ENCODE peak calls at places on chromosome 2, in eight cellular contexts. One of them, this sample, is unnamed.
A peak's percentile ranks its signal among the peaks of the same experiment; 100 is the strongest.

GRCh38 chr2:114545052-114545451 is 102.6 kb downstream of the DPP10 start:
- DNase-seq in left ventricle myocardium inferior: no peak
- DNase-seq in ovary: no peak
- DNase-seq in heart right ventricle: no peak
- DNase-seq in IMR-90: no peak
- DNase-seq in uterus: no peak
- DNase-seq in tibial artery: no peak
- DNase-seq in CD8-positive, alpha-beta T cell: no peak
- DNase-seq in this sample: no peak

GRCh38 chr2:45024600-45025291 is 15.5 kb upstream of the SIX2 start:
- DNase-seq in left ventricle myocardium inferior: no peak
- DNase-seq in ovary: no peak
- DNase-seq in heart right ventricle: no peak
- DNase-seq in IMR-90: peak; percentile 53
- DNase-seq in uterus: no peak
- DNase-seq in tibial artery: peak; percentile 40
- DNase-seq in CD8-positive, alpha-beta T cell: no peak
- DNase-seq in this sample: peak; percentile 93

GRCh38 chr2:27765621-27766286 is 5.8 kb upstream of the MRPL33 start:
- DNase-seq in left ventricle myocardium inferior: peak; percentile 47
- DNase-seq in ovary: peak; percentile 75
- DNase-seq in heart right ventricle: peak; percentile 39
- DNase-seq in IMR-90: no peak
- DNase-seq in uterus: peak; percentile 43
- DNase-seq in tibial artery: peak; percentile 38
- DNase-seq in CD8-positive, alpha-beta T cell: peak; percentile 31
- DNase-seq in this sample: no peak

GRCh38 chr2:70777450-70777849 is 9.4 kb upstream of the ADD2 start:
- DNase-seq in left ventricle myocardium inferior: no peak
- DNase-seq in ovary: no peak
- DNase-seq in heart right ventricle: no peak
- DNase-seq in IMR-90: no peak
- DNase-seq in uterus: no peak
- DNase-seq in tibial artery: no peak
- DNase-seq in CD8-positive, alpha-beta T cell: no peak
- DNase-seq in this sample: no peak

GRCh38 chr2:263774-264492 is at the start of gene SH3YL1:
- DNase-seq in left ventricle myocardium inferior: no peak
- DNase-seq in ovary: peak; percentile 46
- DNase-seq in heart right ventricle: peak; percentile 6
- DNase-seq in IMR-90: no peak
- DNase-seq in uterus: peak; percentile 32
- DNase-seq in tibial artery: no peak
- DNase-seq in CD8-positive, alpha-beta T cell: peak; percentile 79
- DNase-seq in this sample: no peak

GRCh38 chr2:23566236-23567142 is 181.5 kb downstream of the KLHL29 start:
- DNase-seq in left ventricle myocardium inferior: no peak
- DNase-seq in ovary: no peak
- DNase-seq in heart right ventricle: no peak
- DNase-seq in IMR-90: peak; percentile 32
- DNase-seq in uterus: no peak
- DNase-seq in tibial artery: no peak
- DNase-seq in CD8-positive, alpha-beta T cell: no peak
- DNase-seq in this sample: no peak

GRCh38 chr2:64554117-64554516 is 30.0 kb downstream of the AFTPH start:
- DNase-seq in left ventricle myocardium inferior: no peak
- DNase-seq in ovary: no peak
- DNase-seq in heart right ventricle: no peak
- DNase-seq in IMR-90: no peak
- DNase-seq in uterus: no peak
- DNase-seq in tibial artery: no peak
- DNase-seq in CD8-positive, alpha-beta T cell: no peak
- DNase-seq in this sample: no peak

GRCh38 chr2:41600460-41600859 is 447.4 kb upstream of the PKDCC start:
- DNase-seq in left ventricle myocardium inferior: no peak
- DNase-seq in ovary: no peak
- DNase-seq in heart right ventricle: no peak
- DNase-seq in IMR-90: no peak
- DNase-seq in uterus: no peak
- DNase-seq in tibial artery: no peak
- DNase-seq in CD8-positive, alpha-beta T cell: no peak
- DNase-seq in this sample: peak; percentile 27

GRCh38 chr2:3222636-3223035 is 155.0 kb downstream of the EIPR1 start:
- DNase-seq in left ventricle myocardium inferior: no peak
- DNase-seq in ovary: no peak
- DNase-seq in heart right ventricle: no peak
- DNase-seq in IMR-90: no peak
- DNase-seq in uterus: no peak
- DNase-seq in tibial artery: no peak
- DNase-seq in CD8-positive, alpha-beta T cell: peak; percentile 66
- DNase-seq in this sample: no peak

GRCh38 chr2:98935111-98935770 is 784 bp downstream of the CRACDL start:
- DNase-seq in left ventricle myocardium inferior: no peak
- DNase-seq in ovary: no peak
- DNase-seq in heart right ventricle: no peak
- DNase-seq in IMR-90: no peak
- DNase-seq in uterus: no peak
- DNase-seq in tibial artery: no peak
- DNase-seq in CD8-positive, alpha-beta T cell: no peak
- DNase-seq in this sample: no peak

GRCh38 chr2:44692821-44693220 is 248.7 kb upstream of the SIX3 start:
- DNase-seq in left ventricle myocardium inferior: no peak
- DNase-seq in ovary: no peak
- DNase-seq in heart right ventricle: no peak
- DNase-seq in IMR-90: no peak
- DNase-seq in uterus: no peak
- DNase-seq in tibial artery: no peak
- DNase-seq in CD8-positive, alpha-beta T cell: no peak
- DNase-seq in this sample: no peak

GRCh38 chr2:86786001-86786536 is 4.6 kb downstream of the CD8A start:
- DNase-seq in left ventricle myocardium inferior: no peak
- DNase-seq in ovary: no peak
- DNase-seq in heart right ventricle: no peak
- DNase-seq in IMR-90: no peak
- DNase-seq in uterus: no peak
- DNase-seq in tibial artery: no peak
- DNase-seq in CD8-positive, alpha-beta T cell: peak; percentile 89
- DNase-seq in this sample: no peak

GRCh38 chr2:216621292-216621691 is 11.9 kb upstream of the IGFBP2 start:
- DNase-seq in left ventricle myocardium inferior: no peak
- DNase-seq in ovary: no peak
- DNase-seq in heart right ventricle: no peak
- DNase-seq in IMR-90: no peak
- DNase-seq in uterus: no peak
- DNase-seq in tibial artery: no peak
- DNase-seq in CD8-positive, alpha-beta T cell: no peak
- DNase-seq in this sample: no peak

GRCh38 chr2:240905176-240905781 is 857 bp upstream of the CROCC2 start:
- DNase-seq in left ventricle myocardium inferior: no peak
- DNase-seq in ovary: peak; percentile 16
- DNase-seq in heart right ventricle: no peak
- DNase-seq in IMR-90: no peak
- DNase-seq in uterus: no peak
- DNase-seq in tibial artery: no peak
- DNase-seq in CD8-positive, alpha-beta T cell: peak; percentile 6
- DNase-seq in this sample: no peak

GRCh38 chr2:210230518-210230917 is 5.3 kb upstream of the ACADL start:
- DNase-seq in left ventricle myocardium inferior: no peak
- DNase-seq in ovary: no peak
- DNase-seq in heart right ventricle: no peak
- DNase-seq in IMR-90: no peak
- DNase-seq in uterus: no peak
- DNase-seq in tibial artery: no peak
- DNase-seq in CD8-positive, alpha-beta T cell: no peak
- DNase-seq in this sample: no peak

GRCh38 chr2:63741884-63742583 is 99.7 kb upstream of the UGP2 start:
- DNase-seq in left ventricle myocardium inferior: no peak
- DNase-seq in ovary: no peak
- DNase-seq in heart right ventricle: no peak
- DNase-seq in IMR-90: peak; percentile 45
- DNase-seq in uterus: no peak
- DNase-seq in tibial artery: no peak
- DNase-seq in CD8-positive, alpha-beta T cell: no peak
- DNase-seq in this sample: no peak

GRCh38 chr2:58428286-58428552 is 187.1 kb upstream of the FANCL start:
- DNase-seq in left ventricle myocardium inferior: no peak
- DNase-seq in ovary: no peak
- DNase-seq in heart right ventricle: no peak
- DNase-seq in IMR-90: no peak
- DNase-seq in uterus: no peak
- DNase-seq in tibial artery: no peak
- DNase-seq in CD8-positive, alpha-beta T cell: no peak
- DNase-seq in this sample: peak; percentile 37

GRCh38 chr2:66814916-66815315 is 380.0 kb downstream of the MEIS1 start:
- DNase-seq in left ventricle myocardium inferior: no peak
- DNase-seq in ovary: no peak
- DNase-seq in heart right ventricle: no peak
- DNase-seq in IMR-90: no peak
- DNase-seq in uterus: no peak
- DNase-seq in tibial artery: no peak
- DNase-seq in CD8-positive, alpha-beta T cell: no peak
- DNase-seq in this sample: no peak

DNA sequence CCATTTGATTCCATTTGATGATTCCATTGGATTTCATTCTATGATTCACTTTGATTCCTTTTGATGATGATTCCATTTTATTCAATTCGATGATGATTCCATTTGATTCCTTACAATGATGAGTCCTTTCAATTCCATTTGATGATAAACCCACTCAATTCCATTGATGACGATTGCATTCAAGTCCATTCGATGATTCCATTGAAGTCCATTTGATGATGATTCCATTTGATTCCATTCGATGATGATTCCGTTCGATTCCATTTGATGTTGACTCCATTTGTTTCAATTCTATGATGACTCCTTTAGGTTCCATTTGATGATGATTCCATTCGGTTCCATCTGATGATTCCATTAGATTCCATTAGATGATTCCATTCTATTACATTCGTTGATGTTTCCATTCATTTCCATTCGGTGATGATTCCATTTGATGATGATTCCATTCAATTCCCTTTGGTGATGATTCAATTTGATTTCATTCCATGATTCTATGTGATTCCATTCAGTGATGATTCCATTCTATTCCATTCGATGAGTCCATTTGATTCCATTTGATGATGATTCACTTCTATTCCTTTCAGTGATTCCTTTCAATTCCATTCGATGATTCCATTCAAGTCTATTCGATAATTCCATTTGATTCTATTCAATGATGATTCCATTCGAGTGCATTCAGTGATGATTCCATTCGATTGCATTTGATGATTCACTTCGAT is 1106.0 kb downstream of the RPIA start:
- DNase-seq in left ventricle myocardium inferior: no peak
- DNase-seq in ovary: no peak
- DNase-seq in heart right ventricle: no peak
- DNase-seq in IMR-90: no peak
- DNase-seq in uterus: no peak
- DNase-seq in tibial artery: no peak
- DNase-seq in CD8-positive, alpha-beta T cell: no peak
- DNase-seq in this sample: no peak
- H3K9me3 ChIP-seq in left ventricle myocardium inferior: peaks cover 100% of the 10 kb centered on the region
- H3K9me3 ChIP-seq in ovary: no peaks in the 10 kb centered on the region
- H3K9me3 ChIP-seq in heart right ventricle: peaks cover 35% of the 10 kb centered on the region
- H3K9me3 ChIP-seq in IMR-90: peaks cover 8% of the 10 kb centered on the region
- H3K9me3 ChIP-seq in uterus: no peaks in the 10 kb centered on the region
- H3K9me3 ChIP-seq in tibial artery: peaks cover 45% of the 10 kb centered on the region
- H3K9me3 ChIP-seq in CD8-positive, alpha-beta T cell: no peaks in the 10 kb centered on the region
- H3K9me3 ChIP-seq in this sample: peaks cover 56% of the 10 kb centered on the region

GRCh38 chr2:95049961-95050360 is 24.5 kb downstream of the MAL start:
- DNase-seq in left ventricle myocardium inferior: no peak
- DNase-seq in ovary: no peak
- DNase-seq in heart right ventricle: no peak
- DNase-seq in IMR-90: no peak
- DNase-seq in uterus: no peak
- DNase-seq in tibial artery: no peak
- DNase-seq in CD8-positive, alpha-beta T cell: no peak
- DNase-seq in this sample: no peak

GRCh38 chr2:95049088-95049955 is 23.8 kb downstream of the MAL start:
- DNase-seq in left ventricle myocardium inferior: no peak
- DNase-seq in ovary: no peak
- DNase-seq in heart right ventricle: no peak
- DNase-seq in IMR-90: no peak
- DNase-seq in uterus: no peak
- DNase-seq in tibial artery: no peak
- DNase-seq in CD8-positive, alpha-beta T cell: no peak
- DNase-seq in this sample: no peak

GRCh38 chr2:95051636-95052035 is 26.1 kb downstream of the MAL start:
- DNase-seq in left ventricle myocardium inferior: no peak
- DNase-seq in ovary: no peak
- DNase-seq in heart right ventricle: no peak
- DNase-seq in IMR-90: no peak
- DNase-seq in uterus: no peak
- DNase-seq in tibial artery: no peak
- DNase-seq in CD8-positive, alpha-beta T cell: no peak
- DNase-seq in this sample: no peak

GRCh38 chr2:95052301-95052700 is 26.8 kb downstream of the MAL start:
- DNase-seq in left ventricle myocardium inferior: no peak
- DNase-seq in ovary: no peak
- DNase-seq in heart right ventricle: no peak
- DNase-seq in IMR-90: no peak
- DNase-seq in uterus: no peak
- DNase-seq in tibial artery: no peak
- DNase-seq in CD8-positive, alpha-beta T cell: no peak
- DNase-seq in this sample: no peak

GRCh38 chr2:95050385-95051300 is 25.1 kb downstream of the MAL start:
- DNase-seq in left ventricle myocardium inferior: no peak
- DNase-seq in ovary: no peak
- DNase-seq in heart right ventricle: no peak
- DNase-seq in IMR-90: no peak
- DNase-seq in uterus: no peak
- DNase-seq in tibial artery: no peak
- DNase-seq in CD8-positive, alpha-beta T cell: no peak
- DNase-seq in this sample: no peak
- H3K9me3 ChIP-seq in left ventricle myocardium inferior: no peaks in the 10 kb centered on the region
- H3K9me3 ChIP-seq in ovary: no peaks in the 10 kb centered on the region
- H3K9me3 ChIP-seq in heart right ventricle: no peaks in the 10 kb centered on the region
- H3K9me3 ChIP-seq in IMR-90: no peaks in the 10 kb centered on the region
- H3K9me3 ChIP-seq in uterus: no peaks in the 10 kb centered on the region
- H3K9me3 ChIP-seq in tibial artery: no peaks in the 10 kb centered on the region
- H3K9me3 ChIP-seq in CD8-positive, alpha-beta T cell: no peaks in the 10 kb centered on the region
- H3K9me3 ChIP-seq in this sample: no peaks in the 10 kb centered on the region

GRCh38 chr2:172545408-172546075 is 10.3 kb upstream of the PDK1 start:
- DNase-seq in left ventricle myocardium inferior: no peak
- DNase-seq in ovary: no peak
- DNase-seq in heart right ventricle: no peak
- DNase-seq in IMR-90: no peak
- DNase-seq in uterus: no peak
- DNase-seq in tibial artery: no peak
- DNase-seq in CD8-positive, alpha-beta T cell: no peak
- DNase-seq in this sample: no peak
- H3K9me3 ChIP-seq in left ventricle myocardium inferior: no peaks in the 10 kb centered on the region
- H3K9me3 ChIP-seq in ovary: no peaks in the 10 kb centered on the region
- H3K9me3 ChIP-seq in heart right ventricle: no peaks in the 10 kb centered on the region
- H3K9me3 ChIP-seq in IMR-90: peaks cover 5% of the 10 kb centered on the region
- H3K9me3 ChIP-seq in uterus: no peaks in the 10 kb centered on the region
- H3K9me3 ChIP-seq in tibial artery: no peaks in the 10 kb centered on the region
- H3K9me3 ChIP-seq in CD8-positive, alpha-beta T cell: no peaks in the 10 kb centered on the region
- H3K9me3 ChIP-seq in this sample: peaks cover 4% of the 10 kb centered on the region

DNA sequence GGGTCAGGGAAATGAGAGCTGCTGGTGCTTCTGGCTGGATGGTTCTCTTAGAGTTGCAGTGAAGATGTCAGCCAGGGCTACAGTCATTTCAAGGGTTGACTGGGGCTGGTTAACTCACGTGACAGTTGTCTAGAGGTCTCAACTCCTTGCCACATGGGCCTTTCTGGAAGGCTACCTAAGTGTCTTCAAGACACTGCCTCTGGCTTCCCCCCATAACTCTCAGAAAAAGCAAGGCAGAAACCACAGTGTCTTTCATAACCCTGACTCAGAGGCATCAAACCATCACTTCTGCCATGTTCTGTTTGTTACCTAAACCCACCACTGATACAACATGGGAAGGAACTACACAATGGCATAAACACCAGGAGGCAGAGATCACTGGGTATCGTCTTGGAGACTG is 828.9 kb downstream of the EPHA4 start:
- DNase-seq in left ventricle myocardium inferior: no peak
- DNase-seq in ovary: no peak
- DNase-seq in heart right ventricle: no peak
- DNase-seq in IMR-90: no peak
- DNase-seq in uterus: no peak
- DNase-seq in tibial artery: no peak
- DNase-seq in CD8-positive, alpha-beta T cell: no peak
- DNase-seq in this sample: no peak
- H3K9me3 ChIP-seq in left ventricle myocardium inferior: peaks cover 16% of the 10 kb centered on the region
- H3K9me3 ChIP-seq in ovary: no peaks in the 10 kb centered on the region
- H3K9me3 ChIP-seq in heart right ventricle: no peaks in the 10 kb centered on the region
- H3K9me3 ChIP-seq in IMR-90: no peaks in the 10 kb centered on the region
- H3K9me3 ChIP-seq in uterus: no peaks in the 10 kb centered on the region
- H3K9me3 ChIP-seq in tibial artery: no peaks in the 10 kb centered on the region
- H3K9me3 ChIP-seq in CD8-positive, alpha-beta T cell: no peaks in the 10 kb centered on the region
- H3K9me3 ChIP-seq in this sample: no peaks in the 10 kb centered on the region